ENCODE peak calls at places on chromosomes 13 and 19, in eight cellular contexts. O, Y, I, G, D, F, A and L are unnamed samples.

GRCh38 chr13:98447881-98448641 is 128.8 kb downstream of the STK24 start:
- DNase-seq in O (no peak), Y (no peak), I (no peak), G (no peak), D (no peak), F (peak; percentile 75), A (no peak), L (peak; percentile 28)

GRCh38 chr13:106500450-106500849 is 35.0 kb downstream of the EFNB2 start:
- DNase-seq in O (no peak), Y (no peak), I (no peak), G (no peak), D (no peak), F (no peak), A (no peak), L (peak; percentile 67)

GRCh38 chr13:47291116-47291656 is 394.3 kb upstream of the HTR2A start:
- DNase-seq in O (no peak), Y (no peak), I (no peak), G (no peak), D (no peak), F (no peak), A (no peak), L (no peak)

GRCh38 chr13:76754414-76754813 is 131.8 kb downstream of the KCTD12 start:
- DNase-seq in O (no peak), Y (no peak), I (no peak), G (no peak), D (no peak), F (no peak), A (no peak), L (peak; percentile 64)

GRCh38 chr13:92984151-92984550 is 242.5 kb upstream of the GPC6 start:
- DNase-seq in O (no peak), Y (no peak), I (no peak), G (no peak), D (no peak), F (no peak), A (no peak), L (no peak)

GRCh38 chr19:41843371-41843770 is 1.1 kb downstream of the LYPD4 start:
- DNase-seq in O (no peak), Y (no peak), I (no peak), G (no peak), D (peak; percentile 4), F (no peak), A (no peak), L (no peak)

GRCh38 chr19:40280608-40281221 is 4.4 kb downstream of the AKT2 start:
- DNase-seq in O (no peak), Y (peak; percentile 46), I (no peak), G (no peak), D (no peak), F (no peak), A (no peak), L (no peak)

GRCh38 chr19:2032296-2032941 is 16.9 kb upstream of the BTBD2 start:
- DNase-seq in O (no peak), Y (peak; percentile 97), I (peak; percentile 35), G (peak; percentile 96), D (peak; percentile 99), F (peak; percentile 97), A (no peak), L (peak; percentile 90)

GRCh38 chr13:100493418-100493817 is 95.2 kb downstream of the GGACT start:
- DNase-seq in O (peak; percentile 62), Y (no peak), I (no peak), G (no peak), D (no peak), F (no peak), A (no peak), L (no peak)

GRCh38 chr13:112903606-112904195 is 65.3 kb upstream of the MCF2L start:
- DNase-seq in O (no peak), Y (no peak), I (no peak), G (no peak), D (no peak), F (no peak), A (no peak), L (no peak)

GRCh38 chr19:11736696-11737095 is 2.0 kb downstream of the ZNF823 start:
- DNase-seq in O (no peak), Y (peak; percentile 28), I (peak; percentile 10), G (peak; percentile 31), D (no peak), F (peak; percentile 54), A (no peak), L (peak; percentile 46)

GRCh38 chr13:36850790-36851438 is 31.9 kb downstream of the RFXAP start:
- DNase-seq in O (no peak), Y (no peak), I (no peak), G (no peak), D (no peak), F (no peak), A (no peak), L (no peak)

GRCh38 chr19:51660975-51661600 is 14.5 kb upstream of the SIGLEC14 start:
- DNase-seq in O (peak; percentile 37), Y (peak; percentile 75), I (no peak), G (peak; percentile 59), D (no peak), F (peak; percentile 74), A (no peak), L (peak; percentile 79)

GRCh38 chr13:76848596-76848995 is 37.6 kb downstream of the KCTD12 start:
- DNase-seq in O (no peak), Y (peak; percentile 49), I (no peak), G (peak; percentile 47), D (peak; percentile 67), F (no peak), A (no peak), L (peak; percentile 48)

GRCh38 chr19:55471266-55471665 is 5.2 kb upstream of the ZNF628 start:
- DNase-seq in O (no peak), Y (no peak), I (no peak), G (no peak), D (no peak), F (no peak), A (no peak), L (no peak)

GRCh38 chr19:38915329-38916321 is 3.6 kb upstream of the CCER2 start:
- DNase-seq in O (no peak), Y (no peak), I (no peak), G (no peak), D (no peak), F (no peak), A (no peak), L (no peak)

GRCh38 chr19:33948651-33949335 is 152.1 kb downstream of the KCTD15 start:
- DNase-seq in O (no peak), Y (no peak), I (no peak), G (no peak), D (peak; percentile 44), F (no peak), A (no peak), L (no peak)

GRCh38 chr19:33946535-33947323 is 150.1 kb downstream of the KCTD15 start:
- DNase-seq in O (no peak), Y (no peak), I (no peak), G (no peak), D (peak; percentile 9), F (no peak), A (no peak), L (no peak)

GRCh38 chr19:33953023-33953422 is 156.4 kb downstream of the KCTD15 start:
- DNase-seq in O (no peak), Y (no peak), I (no peak), G (no peak), D (peak; percentile 35), F (no peak), A (no peak), L (no peak)

GRCh38 chr19:33950141-33950805 is 153.6 kb downstream of the KCTD15 start:
- DNase-seq in O (no peak), Y (no peak), I (no peak), G (no peak), D (peak; percentile 23), F (no peak), A (no peak), L (no peak)

DNA sequence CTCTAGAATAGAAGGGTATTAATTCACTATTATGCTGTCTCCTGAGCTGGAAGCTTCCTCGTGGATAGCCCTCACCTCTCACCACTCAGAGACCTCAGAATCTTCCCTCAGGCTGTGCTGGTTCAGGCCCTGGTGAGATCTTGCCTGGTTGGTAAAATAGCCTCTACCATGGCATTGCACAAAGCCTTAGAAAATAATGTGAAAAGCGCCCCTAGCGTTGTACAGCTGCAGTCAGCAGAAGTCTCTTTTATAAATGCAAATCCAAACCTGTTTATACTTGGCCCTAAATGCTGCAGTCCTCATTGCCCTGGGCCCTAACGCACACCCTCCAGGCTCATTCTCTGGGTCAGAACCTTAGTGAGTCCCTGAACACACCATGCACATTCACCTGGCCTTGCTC is 150.9 kb downstream of the KCTD15 start:
- DNase-seq in O (no peak), Y (no peak), I (no peak), G (no peak), D (peak; percentile 7), F (no peak), A (no peak), L (no peak)
- TF ChIP-seq CTCF in O (peak; percentile 16), Y (no peak), I (peak; percentile 18), G (no peak), D (no peak), F (no peak), A (no peak), L (peak; percentile 12)

DNA sequence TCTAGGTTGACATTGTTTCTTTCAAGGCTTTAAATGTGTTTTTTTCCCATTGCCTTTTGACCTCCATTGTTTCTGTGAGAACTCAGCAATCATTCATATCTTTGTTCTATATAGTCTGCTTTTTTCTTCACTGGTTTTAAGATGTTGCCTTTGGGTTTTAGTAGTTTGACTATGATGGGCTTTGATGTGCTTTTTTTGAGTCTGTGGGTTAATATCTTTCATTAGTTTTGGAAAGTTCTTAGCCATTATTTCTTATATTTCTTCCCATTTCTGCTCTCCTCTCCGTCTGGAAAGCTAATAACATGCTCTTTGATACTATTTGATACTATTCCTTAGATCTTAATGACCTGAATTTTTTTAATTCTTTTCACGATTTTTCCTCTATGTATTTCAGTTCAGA is 32.7 kb downstream of the CCDC8 start:
- DNase-seq in O (no peak), Y (no peak), I (no peak), G (no peak), D (no peak), F (no peak), A (no peak), L (no peak)
- H3K4me3 ChIP-seq in O (no peak overlapping the region), Y (no peak overlapping the region), I (no peak overlapping the region), G (peak overlapping the region; percentile 35), D (no peak overlapping the region), F (no peak overlapping the region), A (no peak overlapping the region), L (no peak overlapping the region)

DNA sequence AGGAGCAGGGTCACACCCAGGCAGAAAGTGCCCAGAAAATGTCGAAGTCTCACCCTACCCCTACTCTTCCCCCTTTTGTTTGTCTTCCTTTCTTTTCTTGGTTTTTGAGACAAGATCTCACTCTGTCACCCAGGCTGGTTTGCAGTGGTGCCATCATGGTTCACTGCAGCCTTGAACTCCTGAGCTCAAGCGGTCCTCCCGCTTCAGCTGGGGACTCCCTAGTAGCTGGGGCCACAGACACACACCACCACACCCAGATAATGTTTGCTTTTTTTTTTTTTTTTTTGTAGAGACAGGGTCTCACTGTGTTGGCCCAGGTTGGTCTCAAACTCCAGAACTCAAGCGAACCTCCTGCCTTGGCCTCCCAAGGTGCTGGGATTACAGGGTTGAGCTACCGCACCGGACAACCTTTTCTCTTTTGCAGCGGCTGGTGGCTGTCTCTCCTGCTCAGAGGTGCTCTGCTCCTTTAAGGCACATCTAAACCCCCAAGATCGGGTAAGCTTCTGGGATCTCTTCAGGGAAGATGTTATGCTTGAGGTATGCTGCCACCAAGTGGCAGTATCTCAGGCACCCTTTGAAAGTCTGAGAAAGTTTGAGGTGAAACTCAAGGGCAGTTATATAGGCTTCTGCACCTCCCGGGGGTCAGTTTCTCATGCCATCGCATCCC is 22.4 kb upstream of the EBI3 start:
- DNase-seq in O (no peak), Y (no peak), I (no peak), G (no peak), D (no peak), F (no peak), A (no peak), L (peak; percentile 26)
- TF ChIP-seq CTCF in O (peak; percentile 64), Y (no peak), I (peak; percentile 37), G (no peak), D (no peak), F (no peak), A (peak; percentile 25), L (peak; percentile 42)

GRCh38 chr19:24086974-24087595 is at the start of gene ZNF254:
- DNase-seq in O (peak; percentile 83), Y (peak; percentile 92), I (peak; percentile 62), G (peak; percentile 88), D (peak; percentile 94), F (peak; percentile 90), A (peak; percentile 76), L (peak; percentile 94)
- H3K4me3 ChIP-seq in O (peak within 1 kb of the TSS; percentile 99), Y (peak within 1 kb of the TSS; percentile 59), I (peak within 1 kb of the TSS; percentile 88), G (peak within 1 kb of the TSS; percentile 72), D (peak within 1 kb of the TSS; percentile 70), F (peak within 1 kb of the TSS; percentile 77), A (peak within 1 kb of the TSS; percentile 80), L (peak within 1 kb of the TSS; percentile 94)